ENCODE peak calls at places on chromosomes 13 and 19, in six cellular contexts. Y, Z, N, G, M and T are unnamed samples.

GRCh38 chr13:101474419-101474957 is 22.0 kb downstream of the ITGBL1 start:
- DNase-seq in M (no peak), Z (peak; percentile 79), G (peak; percentile 42), Y (no peak), N (no peak), T (no peak)

GRCh38 chr19:12365094-12365371 is 450 bp downstream of the ZNF442 start:
- DNase-seq in M (no peak), Y (no peak), N (peak; percentile 35), G (no peak), Z (peak; percentile 62), T (no peak)

GRCh38 chr13:112984501-112984900 is 15.5 kb downstream of the MCF2L start:
- DNase-seq in G (no peak), Y (peak; percentile 5), N (no peak), M (no peak), Z (no peak), T (no peak)

GRCh38 chr13:114102521-114103288 is 29.7 kb downstream of the RASA3 start:
- DNase-seq in G (no peak), M (no peak), Y (no peak), N (peak; percentile 31), Z (no peak), T (no peak)

GRCh38 chr13:65472336-65472735 is 1757.8 kb downstream of the PCDH9 start:
- DNase-seq in Z (no peak), G (no peak), M (no peak), N (no peak), Y (no peak), T (no peak)

GRCh38 chr13:79990048-79990447 is 350.9 kb downstream of the SPRY2 start:
- DNase-seq in G (no peak), Z (no peak), N (no peak), M (no peak), Y (no peak), T (no peak)

GRCh38 chr19:31316201-31316951 is 32.9 kb downstream of the TSHZ3 start:
- DNase-seq in M (no peak), G (peak; percentile 49), Y (no peak), N (peak; percentile 34), Z (peak; percentile 59), T (peak; percentile 70)

GRCh38 chr19:42540071-42540553 is 11.8 kb upstream of the CEACAM1 start:
- DNase-seq in N (no peak), G (no peak), Z (peak; percentile 70), Y (no peak), M (no peak), T (peak; percentile 11)

GRCh38 chr13:66943530-66943929 is 286.6 kb downstream of the PCDH9 start:
- DNase-seq in M (no peak), Y (no peak), Z (no peak), G (no peak), N (no peak), T (no peak)

GRCh38 chr19:56261145-56261544 is 11.4 kb upstream of the EDDM13 start:
- DNase-seq in Y (no peak), G (no peak), N (no peak), Z (no peak), M (no peak), T (no peak)

GRCh38 chr19:11813801-11814706 is at the start of gene ZNF440:
- DNase-seq in N (peak; percentile 96), M (peak; percentile 73), Z (peak; percentile 98), Y (peak; percentile 87), G (peak; percentile 97), T (peak; percentile 85)

GRCh38 chr13:85536706-85537105 is 262.5 kb downstream of the SLITRK6 start:
- DNase-seq in G (no peak), Y (peak; percentile 77), Z (no peak), M (no peak), N (no peak), T (no peak)

GRCh38 chr13:24741791-24742190 is 22.2 kb upstream of the RNF17 start:
- DNase-seq in Z (no peak), Y (no peak), N (no peak), G (no peak), M (no peak), T (no peak)

GRCh38 chr13:24742294-24742693 is 21.7 kb upstream of the RNF17 start:
- DNase-seq in Z (peak; percentile 28), G (no peak), Y (peak; percentile 61), M (no peak), N (no peak), T (no peak)

GRCh38 chr13:24740014-24740890 is 23.7 kb upstream of the RNF17 start:
- DNase-seq in M (no peak), Y (no peak), N (no peak), G (no peak), Z (no peak), T (no peak)

GRCh38 chr13:24742986-24743385 is 21.0 kb upstream of the RNF17 start:
- DNase-seq in Y (no peak), G (no peak), N (no peak), M (no peak), Z (no peak), T (no peak)

GRCh38 chr13:24741016-24741662 is 22.8 kb upstream of the RNF17 start:
- DNase-seq in M (no peak), G (no peak), N (no peak), Y (no peak), Z (peak; percentile 39), T (no peak)
- TF ChIP-seq CTCF in M (no peak), G (no peak), N (no peak), Y (peak; percentile 40), Z (peak; percentile 44), T (no peak)

GRCh38 chr19:48549380-48549779 is 2.6 kb upstream of the SULT2B1 start:
- DNase-seq in Y (no peak), G (no peak), M (no peak), N (no peak), Z (no peak), T (no peak)

GRCh38 chr19:48551437-48552302 is at the start of gene SULT2B1:
- DNase-seq in Z (no peak), M (no peak), Y (peak; percentile 42), G (no peak), N (peak; percentile 69), T (no peak)

GRCh38 chr19:48548253-48548911 is 3.6 kb upstream of the SULT2B1 start:
- DNase-seq in Y (no peak), N (no peak), Z (no peak), M (no peak), G (no peak), T (no peak)

GRCh38 chr19:48544856-48545750 is 6.9 kb upstream of the SULT2B1 start:
- DNase-seq in G (no peak), N (no peak), Y (no peak), Z (peak; percentile 81), M (no peak), T (no peak)

DNA sequence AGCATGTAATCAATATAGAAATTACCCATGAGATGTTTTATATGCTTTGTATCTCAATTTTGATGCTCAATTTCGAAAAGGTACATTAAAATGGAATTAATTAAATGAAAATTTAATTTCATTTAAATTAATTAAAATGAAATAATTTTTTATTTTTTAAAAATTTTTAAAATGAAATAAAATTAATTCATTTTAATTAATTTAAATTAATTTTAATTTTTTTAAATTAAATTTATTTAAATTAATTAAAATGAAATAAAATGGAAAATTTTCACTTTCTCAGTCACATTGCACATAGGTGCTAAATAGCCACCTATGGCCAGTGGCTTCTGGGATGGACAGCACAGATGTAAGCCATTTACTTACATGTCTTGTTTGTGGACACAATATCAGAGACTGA is 4.2 kb upstream of the SULT2B1 start:
- DNase-seq in Y (no peak), N (no peak), Z (no peak), G (no peak), M (no peak), T (no peak)
- H3K27me3 ChIP-seq in Y (peaks cover 3% of the 10 kb centered on the region), N (peaks cover 28% of the 10 kb centered on the region), Z (no peaks in the 10 kb centered on the region), G (no peaks in the 10 kb centered on the region), M (no peaks in the 10 kb centered on the region), T (no peaks in the 10 kb centered on the region)

DNA sequence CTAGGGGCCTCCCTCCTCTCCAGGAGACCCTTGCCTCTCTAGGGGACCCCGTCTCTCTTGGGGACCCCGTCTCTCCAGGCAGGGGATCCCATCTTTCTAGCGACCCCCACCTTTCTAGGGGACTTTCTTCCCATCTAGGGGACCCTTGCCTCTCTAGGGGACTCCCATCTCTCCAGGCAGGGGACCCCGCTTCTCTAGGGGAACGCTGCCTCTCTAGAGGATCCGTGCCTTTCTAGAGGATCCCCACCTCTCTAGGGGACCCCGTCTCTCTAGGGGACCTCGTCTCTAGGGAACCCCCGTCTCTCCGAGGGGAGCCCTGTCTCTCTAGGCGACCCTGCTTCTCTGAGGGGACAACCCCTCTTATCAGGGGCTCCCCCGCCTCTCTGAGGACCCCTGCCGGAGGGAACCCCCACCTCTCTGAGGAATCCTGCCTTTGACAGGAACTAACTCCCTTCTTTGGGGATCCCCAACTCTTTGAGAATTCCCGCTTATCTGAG is 19.1 kb upstream of the GATAD2A start:
- DNase-seq in Y (no peak), M (no peak), Z (peak; percentile 52), G (no peak), N (no peak), T (no peak)
- TF ChIP-seq CTCF in Y (peak; percentile 35), M (no peak), Z (peak; percentile 36), G (no peak), N (no peak), T (no peak)

GRCh38 chr13:94708031-94708571 is 4.2 kb downstream of the SOX21 start:
- DNase-seq in M (no peak), Z (peak; percentile 87), Y (no peak), N (no peak), G (no peak), T (no peak)
- H3K27me3 ChIP-seq in M (peaks cover 9% of the 10 kb centered on the region), Z (peaks cover 79% of the 10 kb centered on the region), Y (peaks cover 28% of the 10 kb centered on the region), N (peaks cover 100% of the 10 kb centered on the region), G (no peaks in the 10 kb centered on the region), T (peaks cover 31% of the 10 kb centered on the region)

DNA sequence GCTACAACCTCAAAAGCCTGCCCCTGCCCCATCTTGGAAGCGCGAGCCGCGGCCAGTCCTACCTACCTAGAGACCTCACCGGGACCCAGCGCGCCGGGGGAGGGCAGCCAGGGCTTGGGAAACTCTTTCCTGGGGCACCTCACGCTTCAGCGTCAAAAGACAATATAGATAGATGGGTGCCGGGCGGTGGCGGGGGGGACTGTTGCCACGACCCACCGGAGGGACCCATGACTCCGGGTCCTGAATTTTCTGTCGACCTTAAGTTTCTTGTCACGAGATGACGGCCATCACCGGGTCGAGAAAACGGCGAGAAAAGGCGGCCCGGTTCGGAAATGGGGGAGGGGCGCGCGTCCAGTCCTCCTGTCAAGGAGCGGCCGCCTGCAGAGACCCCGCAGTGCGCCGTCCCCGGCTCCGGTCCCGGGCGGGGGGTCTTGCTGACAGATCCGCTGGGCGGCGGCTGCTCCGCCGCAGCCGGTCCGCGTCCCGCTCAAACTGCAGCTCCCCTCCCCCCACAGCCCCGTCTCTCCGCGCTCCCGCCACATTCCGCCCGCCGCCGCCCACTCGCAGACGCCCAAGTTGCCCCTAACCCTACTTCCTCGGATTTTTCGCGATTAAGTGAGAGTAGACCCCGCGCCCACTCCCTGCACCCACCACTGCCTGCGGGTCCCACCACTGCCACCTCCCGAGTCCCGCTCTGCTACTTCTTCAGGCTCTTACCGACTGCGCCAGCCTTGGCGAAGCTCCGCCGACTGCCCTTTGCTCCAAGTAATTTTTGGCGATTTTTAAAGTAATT is 66.1 kb downstream of the KCNRG start:
- DNase-seq in M (peak; percentile 14), Y (peak; percentile 18), Z (peak; percentile 73), N (peak; percentile 66), G (peak; percentile 38), T (peak; percentile 76)
- TF ChIP-seq CTCF in M (no peak), Y (no peak), Z (peak; percentile 68), N (no peak), G (no peak), T (no peak)